ENCODE peak calls at places on chromosomes 3 and 15, in ten cellular contexts. Z is tibial nerve; R is CD8-positive, alpha-beta T cell; O is left lung; E is Panc1; Q is upper lobe of right lung; W is tibial artery; G is CD4-positive, alpha-beta memory T cell; Y is H9; B is iPS DF 6.9. N is an unnamed sample. For H3K4me1, the result is how much of the 10 kb centered on the place peaks cover.

GRCh38 chr3:139427283-139428060 is 38.0 kb upstream of the COPB2 start:
- DNase-seq in G (peak), W (no peak), R (no peak), E (peak), Q (no peak), B (peak), Y (no peak), Z (no peak), O (no peak), N (no peak)

GRCh38 chr3:54004351-54004750 is 112.7 kb upstream of the SELENOK start:
- DNase-seq in G (no peak), W (no peak), Z (no peak), E (no peak), R (no peak), Q (no peak), Y (no peak), O (no peak), B (no peak), N (no peak)

GRCh38 chr3:124680521-124680920 is 49.7 kb upstream of the UMPS start:
- DNase-seq in G (no peak), Z (no peak), Q (no peak), Y (no peak), R (no peak), E (no peak), O (no peak), W (no peak), B (no peak), N (peak)

GRCh38 chr3:123054422-123054821 is 12.4 kb upstream of the PDIA5 start:
- DNase-seq in Z (no peak), Y (no peak), G (no peak), Q (no peak), R (no peak), B (no peak), W (no peak), E (no peak), O (no peak), N (no peak)

GRCh38 chr3:148513066-148513671 is 184.5 kb upstream of the AGTR1 start:
- DNase-seq in Y (no peak), R (no peak), E (no peak), B (no peak), W (no peak), O (no peak), Q (no peak), G (no peak), Z (no peak), N (no peak)

GRCh38 chr3:160217675-160218074 is 7.5 kb upstream of the C3orf80 start:
- DNase-seq in O (no peak), W (no peak), Q (no peak), Z (no peak), G (no peak), E (no peak), B (no peak), Y (no peak), R (no peak), N (no peak)

GRCh38 chr3:150168694-150169093 is 198.0 kb upstream of the PFN2 start:
- DNase-seq in Z (peak), Q (no peak), R (no peak), Y (no peak), W (peak), B (no peak), G (no peak), O (no peak), E (no peak), N (peak)

GRCh38 chr3:61805510-61806080 is 244.2 kb downstream of the PTPRG start:
- DNase-seq in Q (no peak), G (no peak), W (no peak), Z (no peak), B (no peak), O (no peak), R (no peak), Y (no peak), E (no peak), N (no peak)

GRCh38 chr3:42256135-42256819 is 9.7 kb downstream of the CCK start:
- DNase-seq in Y (no peak), G (no peak), Q (no peak), E (no peak), B (no peak), O (no peak), Z (no peak), W (no peak), R (no peak), N (no peak)

GRCh38 chr3:56956906-56957305 is 103.6 kb upstream of the SPATA12 start:
- DNase-seq in E (no peak), R (no peak), B (no peak), Z (no peak), W (no peak), Y (no peak), O (no peak), G (no peak), Q (no peak), N (no peak)

GRCh38 chr15:51338496-51338895 is at the start of gene CYP19A1:
- DNase-seq in O (no peak), B (no peak), E (no peak), Z (no peak), Q (no peak), Y (no peak), G (no peak), R (no peak), W (no peak), N (no peak)

GRCh38 chr15:41048397-41048796 is 67.7 kb downstream of the INO80 start:
- DNase-seq in Z (no peak), E (no peak), Y (no peak), O (no peak), Q (no peak), G (no peak), B (no peak), W (no peak), R (no peak), N (no peak)

GRCh38 chr3:108489776-108490175 is 20.6 kb downstream of the MYH15 start:
- DNase-seq in G (peak), Q (no peak), R (peak), B (peak), W (no peak), O (no peak), Z (no peak), Y (peak), E (no peak), N (no peak)

DNA sequence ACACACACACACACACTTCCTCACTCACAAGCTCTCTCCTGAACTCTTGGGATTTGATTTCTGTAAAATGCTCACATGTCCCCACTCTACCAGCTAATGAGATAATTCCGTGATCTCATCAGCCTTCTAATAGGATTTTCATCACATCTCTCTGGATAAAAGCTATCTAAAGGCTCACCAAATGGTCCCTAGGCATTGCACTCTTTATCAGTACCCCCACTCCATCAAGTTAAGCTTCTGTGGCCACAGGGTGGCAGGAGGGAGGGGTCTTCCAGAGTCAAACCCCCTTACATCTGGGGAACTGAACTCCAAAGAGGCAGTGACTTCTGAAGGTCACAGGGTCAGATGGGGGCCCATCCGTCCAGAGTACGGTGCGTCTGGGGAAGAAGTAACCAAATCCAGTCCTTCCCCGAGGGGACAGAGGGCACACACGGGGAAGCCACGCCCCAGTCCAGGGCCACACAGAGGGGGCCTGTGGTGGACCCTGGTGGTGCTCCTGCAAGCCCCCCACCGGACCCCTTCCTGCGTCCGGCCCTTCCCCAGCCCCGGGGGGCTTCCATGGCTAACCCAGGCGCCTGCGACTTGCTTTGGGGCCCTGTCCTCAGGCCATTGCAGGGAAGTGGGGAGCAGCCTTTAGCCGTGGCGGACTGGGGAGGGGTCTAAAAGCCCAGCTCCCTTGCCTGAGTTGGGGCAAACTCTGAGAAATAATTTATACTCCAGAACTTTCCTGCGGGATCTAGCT is 25.5 kb downstream of the CPN2 start:
- DNase-seq in Y (peak), W (no peak), Z (no peak), Q (no peak), R (no peak), E (no peak), G (no peak), B (no peak), O (no peak), N (no peak)
- H3K4me1 ChIP-seq in Y (under half), W (under half), Z (under half), Q (under half), R (under half), E (under half), G (under half), B (under half), O (under half), N (under half)

DNA sequence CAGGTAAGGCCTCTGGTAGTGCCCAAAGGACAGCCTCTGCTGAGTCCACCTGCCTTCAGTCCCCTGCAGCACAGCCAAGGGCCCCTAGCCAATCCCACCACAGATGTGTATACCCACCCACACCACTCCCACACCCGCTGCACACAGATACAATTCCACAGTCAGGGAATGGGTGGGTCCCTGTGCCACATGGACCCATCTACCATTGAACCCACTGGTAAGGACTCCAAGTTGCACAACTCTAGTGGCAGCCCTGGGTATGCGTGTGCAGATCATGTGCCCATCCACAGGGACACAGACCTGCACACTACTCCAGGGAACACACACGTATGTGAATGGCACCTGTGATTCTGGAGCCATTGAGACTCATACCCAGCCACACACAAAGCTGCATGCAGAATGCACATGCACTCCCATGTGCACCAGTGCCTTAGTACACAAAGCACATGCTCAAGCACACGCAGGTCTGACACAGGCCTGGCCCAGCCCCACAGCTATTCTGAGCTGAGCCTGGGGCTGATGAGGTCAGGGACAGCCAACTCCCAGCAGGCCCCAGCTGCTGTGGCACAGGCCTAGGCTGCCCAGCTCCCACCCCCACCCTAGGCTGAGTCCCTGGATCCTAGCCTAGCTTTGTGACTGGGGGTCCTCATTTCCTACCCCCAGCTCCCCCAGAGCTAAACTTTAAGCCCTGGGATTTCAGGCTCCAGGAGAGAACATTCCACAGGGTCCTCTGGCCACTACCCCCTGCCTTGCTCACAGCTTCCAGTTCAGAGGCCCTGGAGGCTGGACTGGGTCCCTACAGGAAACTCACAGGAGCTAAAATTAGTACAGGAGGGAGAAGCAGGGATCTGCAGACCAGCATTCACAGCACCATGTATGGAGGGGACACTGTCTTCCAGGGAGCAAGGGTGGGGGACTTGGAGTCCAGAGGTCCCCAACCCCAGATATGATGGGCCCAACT is 2.8 kb upstream of the ALS2CL start:
- DNase-seq in W (peak), Z (no peak), Q (no peak), Y (no peak), E (no peak), B (no peak), R (no peak), G (no peak), O (no peak), N (no peak)
- H3K27ac ChIP-seq in W (peak), Z (no peak), Q (peak), Y (no peak), E (no peak), B (no peak), R (no peak), G (no peak), O (peak), N (peak)

DNA sequence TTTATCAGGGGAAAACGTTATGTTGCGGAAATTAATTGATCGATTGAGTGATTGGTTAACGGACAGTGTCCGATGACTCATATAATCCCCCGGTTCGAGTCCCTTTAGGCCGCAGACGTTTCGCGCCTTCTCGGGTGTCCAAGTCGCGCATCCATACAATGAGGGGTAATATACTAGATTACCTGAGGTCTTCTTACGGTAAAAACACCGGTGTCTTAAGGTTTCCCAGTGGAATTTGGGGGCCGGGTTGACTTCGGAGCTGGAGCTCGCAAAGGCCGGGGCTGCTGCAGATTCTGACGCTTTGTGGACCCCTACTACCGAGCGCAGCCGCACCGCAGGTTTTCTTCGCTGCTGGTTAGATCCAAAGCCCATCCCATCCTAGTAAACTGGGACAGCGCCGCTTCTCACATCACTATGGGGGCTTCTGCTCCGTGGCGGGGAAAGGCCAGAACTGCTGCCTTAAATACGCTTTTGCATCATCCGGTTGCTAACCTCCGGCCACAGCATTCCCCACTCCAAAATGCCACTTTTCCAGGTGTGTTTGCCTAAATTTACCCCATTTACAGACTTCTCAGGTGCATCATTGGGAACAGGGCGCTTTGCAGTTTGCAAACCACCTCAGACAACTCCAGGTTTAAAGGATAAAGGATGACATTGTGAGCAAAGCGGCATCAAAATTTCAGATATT is 858 bp upstream of the SACM1L start:
- DNase-seq in B (no peak), Z (no peak), E (no peak), G (no peak), O (no peak), R (peak), Q (no peak), Y (peak), W (peak), N (no peak)
- H3K4me1 ChIP-seq in B (under half), Z (under half), E (under half), G (under half), O (under half), R (under half), Q (under half), Y (under half), W (under half), N (under half)

GRCh38 chr3:185767324-185767688 is 57.5 kb downstream of the IGF2BP2 start:
- DNase-seq in Y (no peak), Q (no peak), G (no peak), O (no peak), W (no peak), R (no peak), B (no peak), Z (no peak), E (no peak), N (no peak)

GRCh38 chr3:185764168-185764988 is 60.5 kb downstream of the IGF2BP2 start:
- DNase-seq in O (no peak), G (no peak), E (no peak), B (no peak), Y (no peak), Q (no peak), W (no peak), R (no peak), Z (no peak), N (no peak)

GRCh38 chr3:185766645-185767323 is 58.1 kb downstream of the IGF2BP2 start:
- DNase-seq in Y (no peak), Q (no peak), E (no peak), G (no peak), R (no peak), B (no peak), W (no peak), O (no peak), Z (no peak), N (no peak)

DNA sequence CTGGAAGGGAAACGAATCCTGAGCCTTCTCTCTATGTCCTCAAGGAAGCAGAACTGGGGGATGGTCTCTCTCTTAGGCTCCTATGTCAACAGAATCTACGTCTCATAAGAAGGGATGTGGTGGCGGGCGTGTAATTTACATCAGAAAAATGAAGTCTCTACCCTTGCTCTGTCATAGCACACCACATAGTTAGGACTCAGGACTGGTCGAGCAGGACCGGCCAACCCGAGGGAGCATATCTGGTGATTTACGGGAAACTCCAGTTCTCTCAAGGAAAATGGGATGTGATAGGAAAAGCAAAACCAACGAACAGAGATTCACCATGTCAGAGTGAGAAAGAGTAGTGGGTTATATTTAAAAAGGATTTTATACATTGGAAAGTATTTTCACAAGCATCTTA is 54.8 kb downstream of the IGF2BP2 start:
- DNase-seq in E (no peak), W (no peak), G (no peak), B (no peak), Z (no peak), Q (no peak), O (no peak), Y (no peak), R (no peak), N (no peak)
- H3K27ac ChIP-seq in E (no peak), W (no peak), G (no peak), B (no peak), Z (no peak), Q (no peak), O (no peak), Y (no peak), R (no peak), N (no peak)